ENCODE peak calls at places on chromosomes 7 and 10, in eight cellular contexts. S is fibroblast of pulmonary artery, A is MM.1S, P is HFF-Myc, Q is left ventricle myocardium inferior, M is prostate gland, L is ovary, D is A549. Y is an unnamed sample.
A peak's percentile ranks its signal among the peaks of the same experiment; 100 is the strongest.

GRCh38 chr10:6239213-6239991 is 36.7 kb downstream of the PFKFB3 start:
- DNase-seq in S (peak; percentile 98), L (peak; percentile 42), Q (no peak), D (peak; percentile 98), A (peak; percentile 56), P (peak; percentile 99), M (no peak), Y (no peak)

GRCh38 chr7:119090851-119091250 is 866.3 kb downstream of the ANKRD7 start:
- DNase-seq in P (no peak), Q (no peak), S (no peak), A (no peak), L (no peak), M (no peak), D (no peak), Y (no peak)

GRCh38 chr7:94849636-94850208 is 57.7 kb upstream of the PPP1R9A start:
- DNase-seq in L (no peak), D (no peak), P (no peak), Q (no peak), S (no peak), M (no peak), A (no peak), Y (no peak)

GRCh38 chr10:124152781-124153600 is 59.6 kb upstream of the CHST15 start:
- DNase-seq in D (peak; percentile 97), S (peak; percentile 73), Q (peak; percentile 31), M (peak; percentile 54), P (peak; percentile 83), L (no peak), A (peak; percentile 98), Y (peak; percentile 19)

GRCh38 chr10:100913470-100913865 is 705 bp downstream of the SLF2 start:
- DNase-seq in P (no peak), M (no peak), A (no peak), D (no peak), L (no peak), Q (no peak), S (no peak), Y (no peak)

GRCh38 chr10:132905661-132906060 is 36.7 kb downstream of the CFAP46 start:
- DNase-seq in Q (no peak), P (no peak), M (no peak), D (no peak), A (no peak), S (no peak), L (no peak), Y (no peak)

GRCh38 chr10:109663122-109663521 is 260.2 kb downstream of the XPNPEP1 start:
- DNase-seq in M (no peak), D (no peak), A (no peak), P (no peak), Q (no peak), S (no peak), L (no peak), Y (no peak)

GRCh38 chr10:101817542-101818118 is 614 bp downstream of the OGA start:
- DNase-seq in P (peak; percentile 85), S (peak; percentile 97), L (peak; percentile 84), Q (peak; percentile 91), A (peak; percentile 44), D (peak; percentile 74), M (peak; percentile 92), Y (peak; percentile 92)

GRCh38 chr10:102870221-102870620 is 951 bp downstream of the AS3MT start:
- DNase-seq in S (no peak), Q (no peak), P (no peak), L (no peak), A (no peak), D (no peak), M (no peak), Y (no peak)

GRCh38 chr10:102868976-102869289 is 337 bp upstream of the AS3MT start:
- DNase-seq in D (no peak), P (no peak), S (no peak), M (no peak), Q (no peak), L (no peak), A (no peak), Y (no peak)

GRCh38 chr10:102865620-102866019 is 3.6 kb upstream of the AS3MT start:
- DNase-seq in S (no peak), D (no peak), A (no peak), Q (no peak), M (no peak), P (no peak), L (no peak), Y (no peak)

GRCh38 chr10:102863660-102864059 is 5.6 kb upstream of the AS3MT start:
- DNase-seq in P (no peak), S (no peak), M (no peak), D (no peak), Q (no peak), A (no peak), L (no peak), Y (no peak)

DNA sequence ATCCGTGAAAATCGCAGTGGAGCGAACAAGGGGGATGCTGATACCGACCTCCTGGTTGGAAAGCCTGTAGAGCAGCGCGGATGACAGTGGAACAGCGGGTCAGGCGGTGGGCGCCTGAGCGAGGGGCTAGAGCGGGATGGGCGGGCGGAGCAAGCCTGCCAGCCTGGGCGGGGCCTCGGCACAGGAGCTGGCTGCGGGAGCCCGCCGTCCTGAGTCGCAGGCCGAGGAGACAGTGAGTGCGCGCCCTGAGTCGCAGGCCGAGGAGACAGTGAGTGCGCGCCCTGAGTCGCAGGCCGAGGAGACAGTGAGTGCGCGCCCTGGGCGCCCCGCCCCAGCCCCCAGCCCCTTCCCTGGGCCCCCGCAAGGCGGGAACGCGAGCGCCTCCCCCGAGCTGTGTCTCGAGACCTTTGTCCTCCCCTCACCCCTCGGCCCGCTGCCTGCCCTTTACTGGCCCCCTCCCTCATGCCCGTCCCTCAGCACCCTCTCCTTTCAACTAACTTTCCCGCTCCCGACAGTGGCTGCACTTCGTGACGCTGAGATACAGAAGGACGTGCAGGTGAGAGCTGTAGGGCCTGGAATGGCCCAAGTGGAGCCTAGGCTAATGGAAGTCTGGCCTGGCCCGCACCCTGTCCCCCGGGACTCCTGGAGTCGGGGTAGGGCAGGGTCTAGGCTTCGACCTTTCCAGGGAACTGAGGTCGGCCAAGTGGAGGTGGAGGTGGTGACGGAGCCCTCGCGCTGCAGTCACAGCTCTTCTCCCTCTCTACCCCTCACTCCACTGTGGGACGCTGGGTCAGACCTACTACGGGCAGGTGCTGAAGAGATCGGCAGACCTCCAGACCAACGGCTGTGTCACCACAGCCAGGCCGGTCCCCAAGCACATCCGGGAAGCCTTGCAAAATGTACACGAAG is at the start of gene AS3MT:
- DNase-seq in Q (peak; percentile 31), A (no peak), M (peak; percentile 24), S (no peak), D (peak; percentile 52), L (peak; percentile 52), P (no peak), Y (no peak)
- H3K4me3 ChIP-seq in Q (peak within 1 kb of the TSS; percentile 68), A (no peak within 1 kb of the TSS), M (peak within 1 kb of the TSS; percentile 47), S (peak within 1 kb of the TSS; percentile 48), D (peak within 1 kb of the TSS; percentile 55), L (peak within 1 kb of the TSS; percentile 61), P (peak within 1 kb of the TSS; percentile 43), Y (peak within 1 kb of the TSS; percentile 49)

GRCh38 chr10:104608076-104608828 is 32.8 kb upstream of the SORCS3 start:
- DNase-seq in M (no peak), D (no peak), A (no peak), S (no peak), Q (no peak), P (no peak), L (no peak), Y (no peak)

GRCh38 chr10:104617831-104618230 is 23.3 kb upstream of the SORCS3 start:
- DNase-seq in A (no peak), M (no peak), L (no peak), Q (no peak), P (no peak), D (no peak), S (no peak), Y (no peak)

GRCh38 chr10:104614245-104614831 is 26.8 kb upstream of the SORCS3 start:
- DNase-seq in M (no peak), P (no peak), S (peak; percentile 30), L (no peak), A (peak; percentile 46), D (peak; percentile 28), Q (no peak), Y (no peak)

GRCh38 chr10:104612577-104613205 is 28.4 kb upstream of the SORCS3 start:
- DNase-seq in M (no peak), P (no peak), Q (no peak), S (no peak), A (no peak), D (no peak), L (no peak), Y (no peak)
- TF ChIP-seq CTCF in M (no peak), P (no peak), Q (no peak), S (no peak), A (no peak), D (no peak), L (no peak), Y (no peak)

GRCh38 chr7:28955723-28956607 is 2.2 kb downstream of the TRIL start:
- DNase-seq in L (peak; percentile 76), Q (peak; percentile 81), S (peak; percentile 57), M (peak; percentile 76), A (peak; percentile 53), D (peak; percentile 33), P (no peak), Y (no peak)

GRCh38 chr7:28954446-28954845 is 3.7 kb downstream of the TRIL start:
- DNase-seq in A (no peak), Q (no peak), P (no peak), S (no peak), D (no peak), L (no peak), M (no peak), Y (no peak)

GRCh38 chr7:28956608-28957063 is 1.5 kb downstream of the TRIL start:
- DNase-seq in S (peak; percentile 56), A (no peak), M (peak; percentile 68), D (peak; percentile 38), L (peak; percentile 66), Q (peak; percentile 66), P (no peak), Y (no peak)

GRCh38 chr7:28954936-28955335 is 3.2 kb downstream of the TRIL start:
- DNase-seq in S (no peak), Q (no peak), M (no peak), A (no peak), D (no peak), L (no peak), P (no peak), Y (no peak)

DNA sequence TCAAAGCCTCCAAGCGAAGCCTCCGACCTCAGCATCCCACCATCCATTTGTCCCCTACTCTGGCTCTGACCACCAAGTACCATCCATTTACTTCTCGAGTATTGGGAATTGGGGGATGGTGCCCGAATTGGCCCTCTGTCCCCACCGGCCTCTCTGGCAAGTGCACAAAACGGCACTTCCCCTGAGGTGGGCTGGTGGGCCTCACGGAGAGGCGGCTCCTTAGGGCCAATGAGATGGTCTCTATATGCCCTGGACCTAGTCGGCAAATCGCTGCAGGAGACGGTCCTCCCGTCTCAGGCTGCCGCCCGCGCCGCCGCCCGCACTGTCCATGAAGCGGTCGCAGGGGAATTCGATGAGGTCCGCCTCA is 2.8 kb downstream of the TRIL start:
- DNase-seq in A (no peak), M (no peak), D (no peak), L (no peak), Q (no peak), S (no peak), P (no peak), Y (no peak)
- H3K4me3 ChIP-seq in A (no peak overlapping the region), M (no peak overlapping the region), D (peak overlapping the region; percentile 47), L (peak overlapping the region; percentile 48), Q (peak overlapping the region; percentile 72), S (no peak overlapping the region), P (no peak overlapping the region), Y (no peak overlapping the region)

DNA sequence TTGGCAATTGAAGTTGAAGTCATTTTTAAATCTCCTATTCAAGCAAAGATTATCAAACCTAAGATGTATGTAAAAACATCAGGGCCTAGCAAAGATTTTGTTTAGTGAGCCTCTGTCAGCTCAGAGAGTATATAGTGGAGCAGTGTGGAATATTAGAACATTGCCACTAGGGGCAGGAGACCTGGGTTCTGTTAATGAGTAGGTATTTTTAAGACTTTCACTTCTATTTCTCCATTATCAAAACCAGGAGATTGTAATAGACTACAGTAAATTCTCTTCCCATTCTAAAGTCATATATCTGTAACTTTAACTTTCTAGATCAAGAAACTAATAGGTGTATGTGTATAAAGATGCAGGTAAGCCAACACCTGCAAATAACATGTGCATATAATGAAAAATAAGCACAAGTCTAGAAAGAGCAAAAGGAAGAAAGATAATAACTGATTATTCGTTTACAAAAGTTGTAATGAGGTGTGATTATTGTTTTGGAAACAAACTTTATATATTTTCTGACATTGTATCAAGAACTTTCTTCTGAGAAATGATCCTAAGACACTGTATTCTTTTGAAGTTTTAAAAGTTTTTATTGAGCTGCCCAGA is 64.4 kb downstream of the KCND2 start:
- DNase-seq in A (peak; percentile 36), L (no peak), S (peak; percentile 4), P (no peak), Q (no peak), M (no peak), D (peak; percentile 1), Y (no peak)
- TF ChIP-seq CTCF in A (peak; percentile 80), L (no peak), S (peak; percentile 40), P (peak; percentile 24), Q (peak; percentile 40), M (no peak), D (peak; percentile 22), Y (peak; percentile 68)

Y was measured in LNCaP clone FGC.